ENCODE peak calls at places on chromosomes 11 and 22, in seven cellular contexts. J is fibroblast of lung, Z is left ventricle myocardium inferior, X is transverse colon, A is PC-9, D is sigmoid colon, S is neural progenitor cell. F is an unnamed sample.

GRCh38 chr22:37747090-37747714 is 50.4 kb downstream of the TRIOBP start:
- DNase-seq in J (peak; percentile 47), Z (peak; percentile 54), X (no peak), A (peak; percentile 75), D (peak; percentile 84), S (peak; percentile 31), F (peak; percentile 70)

GRCh38 chr11:76609736-76610370 is 60.7 kb downstream of the LRRC32 start:
- DNase-seq in J (peak; percentile 39), Z (no peak), X (no peak), A (no peak), D (no peak), S (no peak), F (peak; percentile 59)

GRCh38 chr11:62496676-62497075 is 49.9 kb downstream of the AHNAK start:
- DNase-seq in J (no peak), Z (no peak), X (no peak), A (no peak), D (no peak), S (no peak), F (no peak)

GRCh38 chr11:12110714-12111481 is 508 bp downstream of the MICAL2 start:
- DNase-seq in J (no peak), Z (peak; percentile 43), X (peak; percentile 44), A (no peak), D (peak; percentile 76), S (peak; percentile 63), F (peak; percentile 73)

GRCh38 chr11:113593698-113594308 is 112.3 kb downstream of the TMPRSS5 start:
- DNase-seq in J (peak; percentile 55), Z (no peak), X (no peak), A (no peak), D (no peak), S (no peak), F (no peak)

GRCh38 chr11:97743205-97743742 is 1277.5 kb upstream of the CNTN5 start:
- DNase-seq in J (peak; percentile 62), Z (no peak), X (no peak), A (no peak), D (no peak), S (no peak), F (no peak)

GRCh38 chr11:20360650-20361049 is 2.9 kb upstream of the HTATIP2 start:
- DNase-seq in J (peak; percentile 16), Z (no peak), X (peak; percentile 24), A (no peak), D (no peak), S (no peak), F (no peak)

GRCh38 chr11:122524532-122524882 is 131.0 kb upstream of the UBASH3B start:
- DNase-seq in J (peak; percentile 8), Z (no peak), X (no peak), A (no peak), D (no peak), S (peak; percentile 20), F (no peak)

GRCh38 chr11:132715041-132715440 is 817.3 kb downstream of the OPCML start:
- DNase-seq in J (peak; percentile 56), Z (no peak), X (no peak), A (no peak), D (no peak), S (no peak), F (no peak)

GRCh38 chr11:31940396-31941037 is 129.4 kb upstream of the PAX6 start:
- DNase-seq in J (peak; percentile 83), Z (peak; percentile 62), X (no peak), A (no peak), D (no peak), S (no peak), F (no peak)

GRCh38 chr11:7673724-7674434 is 579 bp upstream of the CYB5R2 start:
- DNase-seq in J (no peak), Z (no peak), X (peak; percentile 76), A (no peak), D (peak; percentile 72), S (peak; percentile 81), F (peak; percentile 92)

GRCh38 chr22:47005506-47006408 is 243.3 kb downstream of the TBC1D22A start:
- DNase-seq in J (no peak), Z (no peak), X (no peak), A (no peak), D (no peak), S (no peak), F (no peak)

GRCh38 chr11:34830648-34831047 is 85.5 kb downstream of the APIP start:
- DNase-seq in J (peak; percentile 21), Z (peak; percentile 55), X (no peak), A (no peak), D (no peak), S (no peak), F (no peak)

GRCh38 chr22:31243339-31244043 is 31.4 kb downstream of the LIMK2 start:
- DNase-seq in J (peak; percentile 85), Z (no peak), X (no peak), A (peak; percentile 93), D (no peak), S (no peak), F (no peak)

GRCh38 chr22:37184816-37185541 is 3.1 kb downstream of the C1QTNF6 start:
- DNase-seq in J (no peak), Z (peak; percentile 12), X (no peak), A (no peak), D (no peak), S (no peak), F (no peak)

GRCh38 chr11:115333106-115333505 is 171.1 kb downstream of the CADM1 start:
- DNase-seq in J (peak; percentile 84), Z (no peak), X (no peak), A (no peak), D (no peak), S (no peak), F (no peak)

GRCh38 chr11:63770763-63771162 is 2.2 kb upstream of the ZFTA start:
- DNase-seq in J (no peak), Z (no peak), X (no peak), A (no peak), D (no peak), S (peak; percentile 3), F (no peak)

GRCh38 chr11:134226806-134227325 is 2.4 kb downstream of the VPS26B start:
- DNase-seq in J (no peak), Z (no peak), X (no peak), A (no peak), D (no peak), S (no peak), F (no peak)

DNA sequence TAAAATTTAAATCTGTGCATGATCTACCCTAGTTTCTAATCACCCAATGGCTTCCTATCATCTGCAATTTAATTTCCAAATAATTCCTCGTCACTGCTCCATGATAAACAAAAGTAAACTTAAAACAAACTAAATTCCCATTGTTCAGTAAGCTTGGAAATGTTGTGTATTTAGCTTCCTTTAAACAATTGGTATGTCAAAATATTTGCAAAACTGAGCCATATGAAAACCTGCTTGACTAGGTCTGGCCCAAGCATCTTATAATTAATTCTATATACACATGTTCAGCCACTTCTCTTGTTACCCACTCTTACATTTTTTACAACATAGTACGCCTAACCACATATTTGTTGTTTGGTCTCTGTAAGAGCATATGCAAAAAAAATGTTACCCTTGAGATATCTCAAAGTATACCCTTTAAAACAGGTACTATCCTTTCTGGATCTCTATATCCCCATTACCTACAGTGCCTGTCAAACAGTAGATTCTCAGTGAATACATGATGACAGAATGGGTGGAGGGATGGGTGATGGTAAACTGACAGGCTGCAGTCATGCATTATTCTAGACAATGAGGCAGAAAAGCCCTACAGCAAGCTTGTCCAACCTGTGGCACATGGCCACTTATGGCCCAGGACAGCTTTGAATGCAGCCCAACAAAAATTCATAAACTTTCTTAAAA is 1277.9 kb upstream of the TENM4 start:
- DNase-seq in J (no peak), Z (no peak), X (no peak), A (peak; percentile 40), D (no peak), S (no peak), F (no peak)
- H3K4me3 ChIP-seq in J (no peak overlapping the region), Z (no peak overlapping the region), X (no peak overlapping the region), A (no peak overlapping the region), D (no peak overlapping the region), S (no peak overlapping the region), F (no peak overlapping the region)

DNA sequence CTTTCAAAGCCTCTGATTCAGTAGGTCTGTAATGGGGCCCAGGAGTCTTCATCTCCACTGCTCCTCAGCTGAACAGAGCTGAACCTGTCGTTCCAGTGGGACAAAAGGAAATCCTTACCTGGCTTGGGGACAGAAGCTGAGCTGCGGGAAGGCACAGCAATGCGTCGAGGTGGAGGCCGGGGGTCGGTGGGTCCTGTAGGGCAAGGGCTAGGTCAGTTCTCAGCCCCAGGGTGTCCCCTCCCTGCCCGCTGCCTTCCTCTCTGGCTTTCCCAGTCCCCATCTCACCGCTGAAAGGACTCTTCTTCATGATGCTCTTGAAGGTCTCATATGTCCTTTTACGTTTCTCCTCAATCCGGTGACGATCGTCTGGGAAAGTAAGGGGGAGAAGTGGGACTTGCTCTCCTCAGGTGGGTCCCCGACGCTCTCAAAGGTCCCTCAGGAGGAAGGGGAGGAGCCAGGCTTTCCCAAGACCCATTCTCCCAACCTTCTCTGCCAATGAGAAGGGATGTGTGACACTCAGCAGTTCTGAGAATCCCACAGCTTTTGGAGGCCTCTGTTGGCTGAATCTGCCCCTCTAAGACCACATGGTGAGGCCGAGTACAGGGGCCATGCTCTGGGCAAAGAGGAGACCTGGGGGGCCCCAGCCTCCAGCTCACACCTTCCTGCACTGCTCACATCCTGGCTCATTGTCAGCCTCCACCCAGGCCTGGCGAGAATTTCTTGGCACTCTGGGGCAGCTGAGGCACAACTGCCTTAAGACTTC is 7.0 kb downstream of the RELA start:
- DNase-seq in J (no peak), Z (no peak), X (peak; percentile 8), A (no peak), D (peak; percentile 60), S (no peak), F (peak; percentile 26)
- H3K27me3 ChIP-seq in J (no peaks in the 10 kb centered on the region), Z (no peaks in the 10 kb centered on the region), X (no peaks in the 10 kb centered on the region), A (no peaks in the 10 kb centered on the region), D (no peaks in the 10 kb centered on the region), S (no peaks in the 10 kb centered on the region), F (no peaks in the 10 kb centered on the region)

GRCh38 chr11:116990061-116990473 is 108.2 kb downstream of the SIK3 start:
- DNase-seq in J (peak; percentile 97), Z (no peak), X (no peak), A (no peak), D (no peak), S (no peak), F (no peak)

GRCh38 chr11:116984589-116984988 is 113.6 kb downstream of the SIK3 start:
- DNase-seq in J (peak; percentile 99), Z (no peak), X (no peak), A (peak; percentile 81), D (no peak), S (no peak), F (no peak)

GRCh38 chr11:116984186-116984585 is 114.0 kb downstream of the SIK3 start:
- DNase-seq in J (peak; percentile 76), Z (no peak), X (no peak), A (no peak), D (no peak), S (no peak), F (no peak)

GRCh38 chr11:116989184-116989583 is 109.0 kb downstream of the SIK3 start:
- DNase-seq in J (no peak), Z (no peak), X (no peak), A (no peak), D (no peak), S (no peak), F (no peak)

GRCh38 chr11:116986521-116987105 is 111.6 kb downstream of the SIK3 start:
- DNase-seq in J (peak; percentile 94), Z (no peak), X (no peak), A (peak; percentile 98), D (no peak), S (no peak), F (no peak)
- H3K4me3 ChIP-seq in J (peak overlapping the region; percentile 4), Z (no peak overlapping the region), X (no peak overlapping the region), A (peak overlapping the region; percentile 19), D (no peak overlapping the region), S (no peak overlapping the region), F (no peak overlapping the region)

DNA sequence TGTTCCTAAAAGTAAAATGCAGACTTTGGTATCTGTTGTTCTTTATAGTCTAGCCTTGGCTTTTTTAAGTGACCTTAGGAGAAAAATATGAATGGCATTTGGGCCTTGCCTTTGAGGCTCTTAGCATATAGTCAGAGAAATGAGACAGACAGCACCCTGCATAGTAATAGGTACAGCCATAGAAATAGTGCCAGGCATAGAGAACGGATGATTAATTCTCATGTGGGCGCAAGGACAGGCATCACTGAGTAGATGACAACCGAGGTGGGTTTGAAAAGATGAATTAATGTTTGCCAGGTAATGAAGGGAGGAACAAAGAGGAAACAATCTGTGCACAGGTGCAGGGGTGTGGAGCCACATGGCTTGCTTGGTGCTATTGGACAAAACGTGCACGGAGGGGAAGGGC is 90.5 kb downstream of the BMAL1 start:
- DNase-seq in J (peak; percentile 76), Z (no peak), X (no peak), A (no peak), D (no peak), S (no peak), F (no peak)
- H3K27me3 ChIP-seq in J (no peaks in the 10 kb centered on the region), Z (no peaks in the 10 kb centered on the region), X (no peaks in the 10 kb centered on the region), A (no peaks in the 10 kb centered on the region), D (no peaks in the 10 kb centered on the region), S (no peaks in the 10 kb centered on the region), F (no peaks in the 10 kb centered on the region)

F was measured in H7.